ENCODE peak calls at places on chromosome 7, in four cellular contexts. F is spleen, J is prostate gland, R is sigmoid colon. Y is an unnamed sample. For H3K4me1, the result is how much of the 10 kb centered on the place peaks cover.

GRCh38 chr7:117777335-117778150 is 95.7 kb downstream of the CTTNBP2 start:
- DNase-seq in F (no peak), J (no peak), R (no peak), Y (no peak)

GRCh38 chr7:122262246-122262645 is 42.3 kb downstream of the FEZF1 start:
- DNase-seq in F (no peak), J (no peak), R (no peak), Y (no peak)

GRCh38 chr7:889025-889390 is 12.7 kb downstream of the GET4 start:
- DNase-seq in F (peak), J (no peak), R (peak), Y (peak)

GRCh38 chr7:143369678-143370651 is 7.5 kb upstream of the FAM131B start:
- DNase-seq in F (no peak), J (no peak), R (no peak), Y (no peak)

GRCh38 chr7:141511370-141512335 is 39.6 kb upstream of the AGK start:
- DNase-seq in F (no peak), J (peak), R (no peak), Y (peak)

GRCh38 chr7:108592633-108593277 is 23.1 kb downstream of the DNAJB9 start:
- DNase-seq in F (no peak), J (peak), R (no peak), Y (no peak)

GRCh38 chr7:1598961-1599360 is 29.1 kb upstream of the PSMG3 start:
- DNase-seq in F (no peak), J (no peak), R (no peak), Y (no peak)

GRCh38 chr7:85104432-85105205 is 82.2 kb downstream of the SEMA3D start:
- DNase-seq in F (no peak), J (no peak), R (no peak), Y (no peak)

GRCh38 chr7:101677421-101678137 is 48.5 kb upstream of the MYL10 start:
- DNase-seq in F (no peak), J (no peak), R (no peak), Y (no peak)

GRCh38 chr7:98528079-98528478 is 89.0 kb upstream of the NPTX2 start:
- DNase-seq in F (peak), J (no peak), R (no peak), Y (no peak)

GRCh38 chr7:6403907-6404306 is 43.8 kb downstream of the DAGLB start:
- DNase-seq in F (peak), J (peak), R (no peak), Y (no peak)

GRCh38 chr7:99623702-99624447 is 7.1 kb downstream of the ZSCAN25 start:
- DNase-seq in F (no peak), J (no peak), R (no peak), Y (no peak)

GRCh38 chr7:30861612-30862011 is 50.0 kb upstream of the AQP1 start:
- DNase-seq in F (peak), J (no peak), R (no peak), Y (no peak)

GRCh38 chr7:134679006-134679405 is 32.4 kb downstream of the BPGM start:
- DNase-seq in F (no peak), J (no peak), R (no peak), Y (no peak)

GRCh38 chr7:30896783-30897617 is 14.7 kb upstream of the AQP1 start:
- DNase-seq in F (no peak), J (no peak), R (no peak), Y (peak)

GRCh38 chr7:73530800-73531199 is 8.7 kb upstream of the BAZ1B start:
- DNase-seq in F (no peak), J (no peak), R (no peak), Y (no peak)

GRCh38 chr7:28749673-28750072 is 208.5 kb downstream of the TRIL start:
- DNase-seq in F (no peak), J (no peak), R (no peak), Y (no peak)

GRCh38 chr7:30183712-30184372 is 49.1 kb downstream of the MTURN start:
- DNase-seq in F (no peak), J (no peak), R (no peak), Y (no peak)

GRCh38 chr7:1422512-1423265 is 36.6 kb downstream of the MICALL2 start:
- DNase-seq in F (no peak), J (no peak), R (no peak), Y (no peak)

GRCh38 chr7:150450491-150450992 is at the start of gene GIMAP8:
- DNase-seq in F (peak), J (no peak), R (peak), Y (peak)

GRCh38 chr7:104208421-104208780 is 588 bp upstream of the ORC5 start:
- DNase-seq in F (no peak), J (no peak), R (no peak), Y (no peak)

GRCh38 chr7:110868458-110868857 is 222.5 kb upstream of the LRRN3 start:
- DNase-seq in F (no peak), J (no peak), R (no peak), Y (no peak)

GRCh38 chr7:87151701-87152111 is 547 bp upstream of the DMTF1 start:
- DNase-seq in F (no peak), J (no peak), R (no peak), Y (no peak)

GRCh38 chr7:20107582-20107981 is 109.6 kb downstream of the MACC1 start:
- DNase-seq in F (no peak), J (peak), R (no peak), Y (no peak)

GRCh38 chr7:152074673-152075072 is 49.2 kb downstream of the GALNT11 start:
- DNase-seq in F (no peak), J (no peak), R (no peak), Y (no peak)
- H3K4me1 ChIP-seq in F (under half), J (under half), R (under half), Y (under half)

GRCh38 chr7:17931069-17931468 is 9.2 kb downstream of the SNX13 start:
- DNase-seq in F (no peak), J (no peak), R (no peak), Y (no peak)

GRCh38 chr7:17928055-17928454 is 12.2 kb downstream of the SNX13 start:
- DNase-seq in F (no peak), J (no peak), R (no peak), Y (no peak)

GRCh38 chr7:17932770-17933169 is 7.5 kb downstream of the SNX13 start:
- DNase-seq in F (no peak), J (no peak), R (no peak), Y (no peak)

GRCh38 chr7:17929647-17930395 is 10.5 kb downstream of the SNX13 start:
- DNase-seq in F (no peak), J (no peak), R (no peak), Y (no peak)

DNA sequence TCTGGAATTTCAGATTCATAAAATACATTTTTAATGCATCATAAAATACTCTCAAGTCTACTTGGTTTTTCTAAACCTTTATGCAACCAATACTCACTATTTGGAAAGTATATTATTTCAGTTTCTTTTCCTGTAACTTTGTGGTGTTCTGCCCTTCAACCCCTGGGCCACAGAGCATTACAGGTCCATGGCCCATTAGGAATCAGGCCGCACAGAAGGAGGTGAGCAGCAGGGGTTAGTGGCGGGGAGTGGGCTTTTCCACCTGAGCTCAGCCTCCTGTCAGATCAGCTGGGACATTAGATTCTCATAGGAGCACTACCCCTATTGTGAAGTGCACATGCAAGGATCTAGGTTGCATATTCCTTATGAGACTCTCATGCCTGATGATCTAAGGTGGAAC is 9.7 kb downstream of the SNX13 start:
- DNase-seq in F (no peak), J (no peak), R (no peak), Y (no peak)
- TF ChIP-seq POLR2AphosphoS5 in F (no peak), J (no peak), R (no peak), Y (no peak)

GRCh38 chr7:155440018-155440410 is 17.9 kb upstream of the EN2 start:
- DNase-seq in F (peak), J (no peak), R (no peak), Y (no peak)
- TF ChIP-seq CTCF in F (no peak), J (no peak), R (no peak), Y (no peak)

DNA sequence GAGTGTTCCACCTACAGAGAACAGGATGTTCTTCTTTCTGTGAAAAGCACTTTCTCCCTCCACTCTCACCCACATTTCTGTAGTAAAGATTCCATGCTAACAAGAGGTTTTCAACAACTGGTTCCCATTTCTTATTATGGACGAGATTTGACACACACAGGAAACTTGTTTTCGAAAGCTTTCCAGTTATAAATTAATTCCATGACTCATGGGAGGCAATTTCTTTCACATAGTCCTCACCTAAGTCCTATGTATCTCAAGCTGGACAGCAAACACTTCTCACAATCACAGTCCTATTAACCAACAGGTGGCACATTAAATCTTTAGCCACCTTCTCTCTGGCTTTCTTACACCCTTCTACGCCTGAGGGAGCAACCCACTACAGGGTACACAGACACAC is 24.5 kb downstream of the RAPGEF5 start:
- DNase-seq in F (no peak), J (no peak), R (no peak), Y (no peak)
- H3K4me1 ChIP-seq in F (under half), J (under half), R (under half), Y (under half)